ENCODE peak calls at places on chromosomes 16 and 17, in eight cellular contexts. K is stimulated activated CD4-positive, alpha-beta T cell treated with anti-CD3 and anti-CD28 coated beads, Interleukin-4, amount 100 ng/mL, for 24 hours; N is A549; Y is activated CD4-positive, alpha-beta T cell treated with anti-CD3 and anti-CD28 coated beads for 36 hours; W is activated T-cell treated with anti-CD3 and anti-CD28 coated beads, Interleukin-2, amount 50 U/mL, for 4 hours; B is kidney; A is GM04503; L is NCI-H345. C is an unnamed sample.

GRCh38 chr16:10761388-10761787 is 17.7 kb downstream of the NUBP1 start:
- DNase-seq in L (no peak), B (no peak), K (no peak), Y (no peak), A (no peak), N (no peak), W (no peak), C (no peak)

GRCh38 chr16:56708821-56709685 is 20.9 kb upstream of the NUP93 start:
- DNase-seq in Y (peak; percentile 24), K (no peak), L (no peak), A (no peak), W (no peak), N (no peak), B (no peak), C (no peak)

GRCh38 chr16:84110527-84110926 is 6.2 kb downstream of the MBTPS1 start:
- DNase-seq in N (no peak), A (no peak), Y (no peak), W (no peak), B (no peak), L (no peak), K (no peak), C (no peak)

GRCh38 chr17:60387666-60388065 is 4.3 kb downstream of the USP32 start:
- DNase-seq in B (no peak), K (no peak), A (no peak), N (no peak), Y (no peak), W (no peak), L (no peak), C (no peak)

GRCh38 chr17:34598161-34598776 is 18.9 kb downstream of the TMEM132E start:
- DNase-seq in W (no peak), Y (no peak), N (no peak), A (no peak), L (peak; percentile 55), B (no peak), K (no peak), C (no peak)

GRCh38 chr17:16407911-16408588 is 7.3 kb upstream of the TRPV2 start:
- DNase-seq in Y (peak; percentile 48), L (peak; percentile 57), K (no peak), N (no peak), B (peak; percentile 87), W (no peak), A (no peak), C (peak; percentile 59)

GRCh38 chr17:34125921-34126320 is 129.2 kb upstream of the CCL2 start:
- DNase-seq in A (no peak), Y (no peak), L (no peak), B (no peak), N (no peak), K (no peak), W (no peak), C (no peak)

GRCh38 chr16:86050591-86051375 is 151.8 kb downstream of the IRF8 start:
- DNase-seq in W (no peak), Y (no peak), N (no peak), B (peak; percentile 35), A (no peak), L (no peak), K (no peak), C (no peak)

GRCh38 chr16:20675488-20676267 is 21.8 kb downstream of the ACSM1 start:
- DNase-seq in B (no peak), A (no peak), K (peak; percentile 25), W (no peak), L (peak; percentile 79), Y (peak; percentile 62), N (no peak), C (no peak)

GRCh38 chr16:2765462-2766404 is 11.3 kb downstream of the ELOB start:
- DNase-seq in N (no peak), Y (no peak), A (no peak), L (no peak), W (no peak), B (peak; percentile 70), K (no peak), C (no peak)

GRCh38 chr16:49417354-49417753 is 43.8 kb downstream of the C16orf78 start:
- DNase-seq in A (no peak), W (no peak), B (no peak), L (no peak), K (no peak), N (no peak), Y (no peak), C (no peak)

GRCh38 chr16:30068333-30068732 is 2.8 kb downstream of the ALDOA start:
- DNase-seq in K (no peak), B (no peak), W (no peak), A (no peak), Y (no peak), L (no peak), N (no peak), C (no peak)

GRCh38 chr17:41784207-41784744 is 2.2 kb downstream of the JUP start:
- DNase-seq in A (no peak), L (no peak), N (peak; percentile 80), Y (no peak), B (peak; percentile 91), K (no peak), W (no peak), C (no peak)

GRCh38 chr16:89410794-89411309 is 79.5 kb downstream of the ANKRD11 start:
- DNase-seq in K (no peak), B (peak; percentile 89), A (peak; percentile 33), Y (peak; percentile 38), N (no peak), L (peak; percentile 24), W (no peak), C (peak; percentile 88)

GRCh38 chr16:71263581-71263980 is 25.6 kb downstream of the CMTR2 start:
- DNase-seq in B (no peak), L (no peak), Y (no peak), A (no peak), W (no peak), N (no peak), K (no peak), C (no peak)

GRCh38 chr17:48995871-48996695 is 1.1 kb upstream of the IGF2BP1 start:
- DNase-seq in N (peak; percentile 95), A (no peak), W (no peak), Y (peak; percentile 31), B (no peak), K (no peak), L (no peak), C (no peak)

GRCh38 chr16:20851601-20852000 is 45.3 kb downstream of the REXO5 start:
- DNase-seq in K (no peak), W (no peak), B (peak; percentile 87), Y (no peak), L (no peak), A (peak; percentile 84), N (peak; percentile 20), C (peak; percentile 96)

GRCh38 chr17:30093463-30094147 is 23.0 kb upstream of the NSRP1 start:
- DNase-seq in W (peak; percentile 17), K (peak; percentile 48), B (no peak), Y (peak; percentile 57), L (peak; percentile 57), A (no peak), N (peak; percentile 94), C (peak; percentile 80)

GRCh38 chr16:22934786-22935185 is 120.8 kb downstream of the HS3ST2 start:
- DNase-seq in K (no peak), W (no peak), N (no peak), A (no peak), L (no peak), Y (no peak), B (no peak), C (no peak)

GRCh38 chr17:28698253-28698941 is 13.3 kb downstream of the PROCA1 start:
- DNase-seq in Y (no peak), N (peak; percentile 91), B (peak; percentile 6), K (no peak), W (no peak), L (no peak), A (no peak), C (peak; percentile 32)

GRCh38 chr17:31515226-31515759 is 123.8 kb downstream of the RAB11FIP4 start:
- DNase-seq in Y (no peak), W (no peak), L (peak; percentile 9), N (no peak), B (no peak), K (no peak), A (no peak), C (no peak)

GRCh38 chr16:740459-740763 is 386 bp downstream of the CIAO3 start:
- DNase-seq in Y (no peak), L (no peak), W (no peak), N (no peak), A (no peak), B (no peak), K (no peak), C (no peak)

GRCh38 chr17:11290814-11291213 is 49.8 kb downstream of the SHISA6 start:
- DNase-seq in Y (no peak), A (no peak), K (no peak), B (no peak), L (no peak), W (no peak), N (no peak), C (no peak)

GRCh38 chr17:16916557-16916920 is 55.4 kb downstream of the TNFRSF13B start:
- DNase-seq in A (no peak), W (no peak), L (no peak), N (no peak), Y (peak; percentile 0), B (no peak), K (no peak), C (no peak)

GRCh38 chr16:65531475-65531874 is 409.6 kb upstream of the CDH11 start:
- DNase-seq in B (no peak), K (no peak), L (no peak), N (no peak), Y (no peak), W (no peak), A (no peak), C (no peak)

C was measured in foreskin fibroblast.